ENCODE peak calls at places on chromosomes 3 and 15, in nine cellular contexts. U is CD4-positive, alpha-beta T cell; N is right lobe of liver; T is left ventricle myocardium inferior; M is AG04450; K is hepatocyte; D is pancreas; I is cardiac muscle cell; C is H9. R is an unnamed sample.

GRCh38 chr3:46130631-46131310 is 77.3 kb downstream of the CCR1 start:
- DNase-seq in U (no peak), N (no peak), T (no peak), M (no peak), K (no peak), D (no peak), I (no peak), C (no peak), R (no peak)

GRCh38 chr15:59295742-59296090 is 77.0 kb downstream of the MYO1E start:
- DNase-seq in U (no peak), N (no peak), T (no peak), M (no peak), K (no peak), D (no peak), I (no peak), C (no peak), R (no peak)

GRCh38 chr3:194270627-194271458 is 80.3 kb downstream of the CPN2 start:
- DNase-seq in U (no peak), N (peak; percentile 93), T (peak; percentile 89), M (no peak), K (peak; percentile 64), D (peak; percentile 83), I (peak; percentile 33), C (peak; percentile 55), R (peak; percentile 80)

GRCh38 chr3:134201201-134202130 is 49.2 kb downstream of the RYK start:
- DNase-seq in U (no peak), N (no peak), T (no peak), M (peak; percentile 63), K (no peak), D (no peak), I (no peak), C (no peak), R (no peak)

GRCh38 chr3:57194641-57195040 is 5.1 kb downstream of the HESX1 start:
- DNase-seq in U (no peak), N (no peak), T (no peak), M (no peak), K (no peak), D (no peak), I (no peak), C (no peak), R (no peak)

GRCh38 chr3:31361391-31362273 is 171.1 kb upstream of the STT3B start:
- DNase-seq in U (no peak), N (no peak), T (no peak), M (no peak), K (no peak), D (no peak), I (no peak), C (no peak), R (no peak)

GRCh38 chr3:179347108-179347382 is 464 bp upstream of the MFN1 start:
- DNase-seq in U (no peak), N (no peak), T (no peak), M (no peak), K (no peak), D (no peak), I (no peak), C (no peak), R (no peak)

GRCh38 chr3:86774082-86774691 is 216.8 kb downstream of the VGLL3 start:
- DNase-seq in U (no peak), N (no peak), T (no peak), M (no peak), K (peak; percentile 52), D (no peak), I (peak; percentile 52), C (no peak), R (no peak)

GRCh38 chr3:148646126-148646660 is 51.5 kb upstream of the AGTR1 start:
- DNase-seq in U (no peak), N (no peak), T (no peak), M (no peak), K (no peak), D (no peak), I (no peak), C (no peak), R (no peak)

GRCh38 chr15:66751579-66751978 is 49.5 kb downstream of the SMAD6 start:
- DNase-seq in U (no peak), N (peak; percentile 38), T (no peak), M (no peak), K (no peak), D (peak; percentile 54), I (no peak), C (no peak), R (no peak)

GRCh38 chr3:134460965-134461364 is 24.8 kb downstream of the ANAPC13 start:
- DNase-seq in U (no peak), N (no peak), T (no peak), M (peak; percentile 86), K (no peak), D (no peak), I (no peak), C (no peak), R (no peak)

GRCh38 chr3:152193673-152194267 is 75.0 kb upstream of the MBNL1 start:
- DNase-seq in U (no peak), N (no peak), T (no peak), M (no peak), K (no peak), D (no peak), I (no peak), C (no peak), R (no peak)

GRCh38 chr3:136772709-136773108 is 20.5 kb upstream of the STAG1 start:
- DNase-seq in U (no peak), N (no peak), T (no peak), M (no peak), K (no peak), D (no peak), I (no peak), C (no peak), R (no peak)

GRCh38 chr15:22948056-22948455 is 32.1 kb downstream of the CYFIP1 start:
- DNase-seq in U (no peak), N (no peak), T (no peak), M (no peak), K (no peak), D (no peak), I (no peak), C (no peak), R (no peak)

GRCh38 chr3:99838755-99839154 is 21.1 kb downstream of the CMSS1 start:
- DNase-seq in U (no peak), N (no peak), T (no peak), M (no peak), K (no peak), D (no peak), I (no peak), C (no peak), R (no peak)

GRCh38 chr3:33218446-33219174 is at the start of gene SUSD5:
- DNase-seq in U (no peak), N (no peak), T (peak; percentile 19), M (no peak), K (peak; percentile 38), D (peak; percentile 54), I (peak; percentile 74), C (peak; percentile 63), R (no peak)

DNA sequence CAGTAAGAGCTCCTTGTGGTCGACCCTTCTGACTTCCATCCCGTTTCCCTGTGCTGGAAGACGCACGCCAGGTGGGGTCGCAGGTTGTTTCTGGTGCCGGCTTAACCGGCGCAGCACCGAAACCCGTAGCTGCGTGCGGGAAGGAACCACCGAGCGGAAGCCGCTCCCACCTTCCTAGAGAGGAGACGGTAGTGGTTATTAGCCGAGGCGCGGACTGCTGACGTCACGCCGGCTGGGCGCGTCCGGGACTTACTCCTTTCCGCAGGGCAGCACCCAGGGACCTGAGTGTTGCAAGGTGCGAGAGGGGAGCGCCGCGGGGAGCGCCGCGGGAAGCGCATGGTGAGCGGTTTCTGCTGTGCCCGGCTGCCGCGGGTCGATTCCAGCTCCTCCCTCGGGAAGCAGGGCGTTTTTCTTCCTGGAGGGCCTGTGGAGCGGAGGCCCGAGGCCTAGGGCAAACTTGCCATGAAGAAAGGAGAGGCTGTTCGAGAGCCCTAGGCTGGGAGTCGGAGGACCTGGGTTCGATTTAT is at the start of gene ZNF501:
- DNase-seq in U (peak; percentile 63), N (peak; percentile 94), T (peak; percentile 96), M (peak; percentile 67), K (peak; percentile 94), D (peak; percentile 96), I (peak; percentile 93), C (peak; percentile 95), R (peak; percentile 91)
- H3K9me3 ChIP-seq in U (peaks cover 67% of the 10 kb centered on the region), N (peaks cover 21% of the 10 kb centered on the region), T (peaks cover 93% of the 10 kb centered on the region), M (peaks cover 62% of the 10 kb centered on the region), K (peaks cover 25% of the 10 kb centered on the region), D (peaks cover 8% of the 10 kb centered on the region), I (no peaks in the 10 kb centered on the region), C (peaks cover 51% of the 10 kb centered on the region), R (peaks cover 6% of the 10 kb centered on the region)

GRCh38 chr3:159856496-159857098 is 132.0 kb upstream of the IL12A start:
- DNase-seq in U (no peak), N (no peak), T (no peak), M (no peak), K (no peak), D (no peak), I (no peak), C (no peak), R (no peak)
- H3K27ac ChIP-seq in U (no peak overlapping the region), N (no peak overlapping the region), T (peak overlapping the region; percentile 93), M (no peak overlapping the region), K (peak overlapping the region; percentile 14), D (no peak overlapping the region), I (peak overlapping the region; percentile 98), C (no peak overlapping the region), R (no peak overlapping the region)

DNA sequence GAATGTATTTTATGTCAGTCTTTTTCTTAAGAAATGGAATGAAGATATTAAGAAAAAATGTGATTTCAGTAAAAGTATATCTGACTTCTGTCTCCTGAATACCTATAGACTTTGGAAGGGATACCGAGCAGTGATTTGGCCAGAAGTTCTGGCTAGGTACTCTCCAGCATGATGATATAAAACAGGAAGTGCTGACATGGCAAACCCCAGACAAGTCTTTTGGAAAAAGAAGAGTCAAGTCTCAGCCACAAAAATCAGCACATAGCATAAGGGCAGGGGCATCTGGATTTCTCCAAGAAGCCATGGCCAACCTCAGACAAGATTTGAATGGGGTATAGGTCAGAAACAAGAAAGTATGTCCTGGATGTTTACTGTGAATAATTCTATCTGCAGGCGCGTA is 643.3 kb upstream of the ARRDC4 start:
- DNase-seq in U (no peak), N (no peak), T (no peak), M (no peak), K (no peak), D (no peak), I (no peak), C (no peak), R (no peak)
- H3K9me3 ChIP-seq in U (no peaks in the 10 kb centered on the region), N (no peaks in the 10 kb centered on the region), T (no peaks in the 10 kb centered on the region), M (peaks cover 2% of the 10 kb centered on the region), K (no peaks in the 10 kb centered on the region), D (no peaks in the 10 kb centered on the region), I (no peaks in the 10 kb centered on the region), C (no peaks in the 10 kb centered on the region), R (no peaks in the 10 kb centered on the region)

GRCh38 chr3:42306499-42306898 is 40.5 kb upstream of the CCK start:
- DNase-seq in U (no peak), N (no peak), T (no peak), M (no peak), K (no peak), D (no peak), I (no peak), C (no peak), R (no peak)

GRCh38 chr3:42300013-42300412 is 34.0 kb upstream of the CCK start:
- DNase-seq in U (no peak), N (no peak), T (no peak), M (peak; percentile 1), K (peak; percentile 66), D (no peak), I (peak; percentile 81), C (peak; percentile 42), R (no peak)

GRCh38 chr3:42301446-42302175 is 35.6 kb upstream of the CCK start:
- DNase-seq in U (no peak), N (no peak), T (no peak), M (no peak), K (no peak), D (no peak), I (no peak), C (no peak), R (no peak)

GRCh38 chr3:42300778-42301177 is 34.8 kb upstream of the CCK start:
- DNase-seq in U (no peak), N (no peak), T (no peak), M (no peak), K (no peak), D (no peak), I (no peak), C (no peak), R (no peak)

GRCh38 chr3:42302924-42303634 is 37.1 kb upstream of the CCK start:
- DNase-seq in U (no peak), N (no peak), T (no peak), M (no peak), K (no peak), D (no peak), I (no peak), C (no peak), R (no peak)
- H3K27ac ChIP-seq in U (no peak overlapping the region), N (no peak overlapping the region), T (no peak overlapping the region), M (no peak overlapping the region), K (no peak overlapping the region), D (no peak overlapping the region), I (no peak overlapping the region), C (no peak overlapping the region), R (no peak overlapping the region)

R was measured in tibial nerve.